ENCODE peak calls at places on chromosome 12, in nine cellular contexts. A, S, C, I, X, B, N, G and E are unnamed samples.

GRCh38 chr12:61367281-61367785 is 892.9 kb upstream of the USP15 start:
- ATAC-seq in B (no peak), X (no peak), A (no peak), S (no peak), C (no peak), I (peak), N (no peak), G (no peak), E (no peak)

GRCh38 chr12:32261638-32262037 is 137.7 kb upstream of the FGD4 start:
- ATAC-seq in X (no peak), S (no peak), B (no peak), A (no peak), N (no peak), G (no peak), I (no peak), C (no peak), E (no peak)

GRCh38 chr12:16385779-16386646 is 38.6 kb downstream of the MGST1 start:
- ATAC-seq in G (peak), I (no peak), A (peak), X (peak), C (peak), S (peak), N (peak), B (peak), E (peak)

GRCh38 chr12:11778703-11779102 is 129.2 kb downstream of the ETV6 start:
- ATAC-seq in S (no peak), N (no peak), G (no peak), A (no peak), X (no peak), I (no peak), B (no peak), C (no peak), E (no peak)

GRCh38 chr12:2640709-2641108 is 154.1 kb upstream of the FKBP4 start:
- ATAC-seq in A (peak), I (peak), G (peak), C (peak), B (peak), N (peak), X (peak), S (peak), E (peak)

GRCh38 chr12:94186461-94187237 is 38.3 kb downstream of the PLXNC1 start:
- ATAC-seq in S (no peak), C (no peak), A (peak), X (no peak), B (peak), I (no peak), G (no peak), N (peak), E (no peak)

GRCh38 chr12:132176358-132176919 is 32.2 kb downstream of the NOC4L start:
- ATAC-seq in X (no peak), A (no peak), N (no peak), C (no peak), I (no peak), G (no peak), S (no peak), B (no peak), E (no peak)

GRCh38 chr12:105317453-105317852 is 13.0 kb upstream of the C12orf75 start:
- ATAC-seq in S (no peak), A (peak), N (no peak), C (no peak), G (peak), I (peak), X (no peak), B (no peak), E (no peak)

GRCh38 chr12:57483466-57483865 is 3.8 kb upstream of the ARHGAP9 start:
- ATAC-seq in N (no peak), I (no peak), X (no peak), B (no peak), S (no peak), C (no peak), G (no peak), A (peak), E (no peak)

GRCh38 chr12:111078731-111079130 is 158.4 kb upstream of the MYL2 start:
- ATAC-seq in X (no peak), A (no peak), I (no peak), S (no peak), C (no peak), B (no peak), N (no peak), G (no peak), E (no peak)

GRCh38 chr12:58917699-58918334 is 2.5 kb downstream of the LRIG3 start:
- ATAC-seq in X (no peak), A (no peak), G (no peak), N (no peak), C (no peak), S (no peak), I (no peak), B (no peak), E (no peak)

GRCh38 chr12:10242539-10242938 is 29.9 kb downstream of the GABARAPL1 start:
- ATAC-seq in C (no peak), B (no peak), N (no peak), I (no peak), S (no peak), X (no peak), A (no peak), G (no peak), E (no peak)

GRCh38 chr12:63150255-63151060 is 543 bp downstream of the AVPR1A start:
- ATAC-seq in S (no peak), G (peak), I (peak), C (peak), X (no peak), B (peak), N (peak), A (no peak), E (peak)

GRCh38 chr12:120539303-120539702 is 5.1 kb downstream of the RNF10 start:
- ATAC-seq in G (no peak), A (peak), N (no peak), S (peak), B (no peak), C (peak), X (no peak), I (no peak), E (no peak)

GRCh38 chr12:120534203-120534702 is at the start of gene RNF10:
- ATAC-seq in S (peak), N (peak), G (peak), X (peak), A (peak), B (peak), I (peak), C (peak), E (peak)

GRCh38 chr12:120538281-120539156 is 4.4 kb downstream of the RNF10 start:
- ATAC-seq in B (peak), S (peak), N (peak), C (peak), X (peak), I (peak), G (no peak), A (no peak), E (peak)

GRCh38 chr12:120534703-120535655 is 823 bp downstream of the RNF10 start:
- ATAC-seq in S (peak), B (peak), C (peak), I (peak), A (peak), G (peak), N (peak), X (peak), E (peak)

GRCh38 chr12:120536064-120536791 is 2.1 kb downstream of the RNF10 start:
- ATAC-seq in X (peak), I (no peak), S (no peak), A (no peak), B (no peak), N (no peak), G (no peak), C (no peak), E (no peak)
- H3K4me3 ChIP-seq in X (no peak), I (peak), S (peak), A (peak), B (peak), N (peak), G (peak), C (peak), E (peak)

GRCh38 chr12:8680533-8680932 is 17.3 kb upstream of the RIMKLB start:
- ATAC-seq in S (no peak), A (no peak), B (no peak), I (no peak), N (no peak), G (no peak), C (no peak), X (no peak), E (no peak)
- TF ChIP-seq CTCF in S (no peak), A (no peak), B (peak), I (no peak), N (no peak), G (no peak), C (no peak), X (no peak), E (no peak)

GRCh38 chr12:53004582-53004981 is 1.7 kb upstream of the EIF4B start:
- ATAC-seq in I (no peak), S (no peak), G (no peak), N (no peak), B (no peak), A (no peak), C (no peak), X (no peak), E (no peak)

GRCh38 chr12:53005215-53005985 is 856 bp upstream of the EIF4B start:
- ATAC-seq in B (no peak), S (no peak), I (no peak), G (no peak), X (no peak), A (peak), C (no peak), N (no peak), E (no peak)

GRCh38 chr12:53005986-53006809 is at the start of gene EIF4B:
- ATAC-seq in X (peak), G (peak), S (peak), A (peak), C (peak), B (peak), N (peak), I (peak), E (peak)

GRCh38 chr12:53006810-53007742 is 820 bp downstream of the EIF4B start:
- ATAC-seq in S (peak), G (peak), N (peak), A (peak), X (peak), C (peak), B (peak), I (peak), E (no peak)

DNA sequence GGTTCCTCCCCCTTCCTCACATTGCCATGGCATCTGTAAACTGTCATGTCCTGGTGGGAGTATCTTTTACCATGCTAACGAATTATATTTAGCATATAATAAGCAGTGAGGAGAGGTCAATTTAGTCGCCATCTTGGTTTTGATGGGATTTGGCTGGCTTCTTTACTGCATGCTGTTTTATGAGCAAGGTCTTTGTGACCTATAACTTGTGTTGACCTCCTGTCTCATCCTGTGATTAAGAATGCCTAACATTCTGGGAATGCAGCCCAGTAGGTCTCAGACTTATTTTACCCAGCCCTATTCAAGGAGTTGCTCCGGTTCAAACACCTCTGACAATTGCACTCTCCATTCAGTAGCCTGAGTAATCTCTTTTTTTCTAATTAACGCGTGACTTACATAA is 2.1 kb upstream of the EIF4B start:
- ATAC-seq in I (no peak), B (no peak), G (no peak), X (no peak), C (no peak), A (no peak), N (no peak), S (no peak), E (no peak)
- H3K4me3 ChIP-seq in I (no peak), B (no peak), G (no peak), X (no peak), C (no peak), A (no peak), N (no peak), S (no peak), E (no peak)

DNA sequence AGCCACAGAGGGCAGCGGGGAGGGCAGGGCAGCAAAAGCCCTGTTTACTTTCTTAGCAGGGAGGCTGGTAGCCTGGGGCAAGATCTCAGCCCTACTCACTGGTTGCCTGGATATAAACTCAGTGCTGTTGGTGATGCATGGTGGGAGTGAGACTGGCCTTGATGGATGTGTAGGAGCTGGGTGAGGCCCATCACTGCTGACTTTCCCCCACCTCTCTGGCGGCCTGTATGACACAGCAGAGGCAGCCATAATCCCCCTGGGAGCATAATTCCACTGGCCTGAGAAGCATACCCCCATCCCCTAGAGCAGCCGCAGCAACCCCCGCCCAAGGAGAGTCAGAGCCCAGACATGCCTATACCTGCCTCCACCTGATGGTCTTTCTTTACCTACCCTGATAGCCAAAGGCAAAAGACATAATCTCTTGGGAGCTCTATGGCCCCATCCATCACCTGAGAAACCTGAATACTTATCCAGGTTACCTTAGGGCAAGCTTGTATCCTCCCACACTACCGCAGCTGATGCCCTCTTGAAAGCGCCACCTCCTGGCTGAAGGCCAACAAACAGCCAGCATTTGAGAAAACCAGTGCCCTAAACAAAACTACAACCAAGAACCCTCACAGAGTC is 59.3 kb downstream of the DNAI7 start:
- ATAC-seq in A (no peak), C (no peak), X (no peak), I (peak), N (no peak), B (no peak), G (no peak), S (no peak), E (no peak)
- TF ChIP-seq CTCF in A (no peak), C (no peak), X (no peak), I (peak), N (no peak), B (no peak), G (no peak), S (no peak), E (no peak)

GRCh38 chr12:114406326-114407033 is 536 bp upstream of the TBX5 start:
- ATAC-seq in I (no peak), G (no peak), X (no peak), A (peak), B (no peak), N (no peak), S (no peak), C (no peak), E (no peak)
- H3K4me3 ChIP-seq in I (no peak), G (no peak), X (no peak), A (peak), B (peak), N (peak), S (no peak), C (peak), E (peak)

GRCh38 chr12:42482820-42483533 is 106.6 kb downstream of the PRICKLE1 start:
- ATAC-seq in B (peak), S (peak), G (peak), X (peak), C (peak), I (peak), N (peak), A (peak), E (peak)
- TF ChIP-seq CTCF in B (peak), S (peak), G (peak), X (peak), C (peak), I (peak), N (peak), A (peak), E (peak)

DNA sequence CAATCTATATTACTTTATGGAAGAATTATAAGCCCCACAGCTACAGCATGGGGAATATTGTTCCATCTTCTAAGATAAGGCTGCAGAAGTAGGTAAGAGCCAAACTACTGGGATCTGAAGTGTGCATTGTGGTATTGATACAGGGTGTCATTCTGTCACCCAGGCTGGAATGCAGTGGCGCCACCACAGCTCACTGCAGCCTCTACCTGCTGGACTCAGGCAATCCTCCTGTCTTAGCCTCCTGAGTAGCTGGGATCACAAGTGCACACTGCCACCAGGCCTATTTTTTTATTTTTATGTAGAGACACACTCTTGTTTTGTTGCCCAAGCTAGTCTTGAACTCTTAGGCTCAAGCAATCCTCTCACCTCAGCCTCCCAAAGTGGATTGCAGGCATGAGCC is 21.3 kb upstream of the DIP2B start:
- ATAC-seq in C (no peak), I (no peak), N (no peak), G (no peak), B (no peak), A (no peak), S (no peak), X (no peak), E (no peak)
- H3K4me3 ChIP-seq in C (no peak), I (no peak), N (no peak), G (no peak), B (no peak), A (no peak), S (no peak), X (no peak), E (no peak)

DNA sequence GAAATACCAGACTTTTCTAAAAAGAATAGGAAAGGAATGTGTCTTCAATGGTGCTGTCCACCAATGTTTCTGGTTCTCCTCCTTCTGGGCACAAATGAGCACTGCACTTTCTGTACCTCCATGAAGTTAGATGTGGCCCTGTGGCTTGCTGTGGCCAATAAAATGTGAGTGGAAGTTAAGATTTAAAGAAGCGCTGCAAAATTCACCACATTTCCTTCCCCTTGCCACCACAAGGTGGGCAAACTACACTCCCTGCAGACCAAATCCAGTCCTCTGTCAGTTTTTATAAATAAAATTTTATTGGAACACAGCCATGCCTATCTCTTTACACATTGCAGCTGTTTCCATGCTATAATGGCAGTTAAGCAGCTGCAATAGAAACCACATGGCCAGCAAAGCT is 141.4 kb upstream of the TMPO start:
- ATAC-seq in C (no peak), X (no peak), I (peak), N (no peak), A (no peak), G (peak), S (no peak), B (no peak), E (no peak)
- TF ChIP-seq CTCF in C (no peak), X (no peak), I (no peak), N (peak), A (no peak), G (no peak), S (no peak), B (no peak), E (no peak)

DNA sequence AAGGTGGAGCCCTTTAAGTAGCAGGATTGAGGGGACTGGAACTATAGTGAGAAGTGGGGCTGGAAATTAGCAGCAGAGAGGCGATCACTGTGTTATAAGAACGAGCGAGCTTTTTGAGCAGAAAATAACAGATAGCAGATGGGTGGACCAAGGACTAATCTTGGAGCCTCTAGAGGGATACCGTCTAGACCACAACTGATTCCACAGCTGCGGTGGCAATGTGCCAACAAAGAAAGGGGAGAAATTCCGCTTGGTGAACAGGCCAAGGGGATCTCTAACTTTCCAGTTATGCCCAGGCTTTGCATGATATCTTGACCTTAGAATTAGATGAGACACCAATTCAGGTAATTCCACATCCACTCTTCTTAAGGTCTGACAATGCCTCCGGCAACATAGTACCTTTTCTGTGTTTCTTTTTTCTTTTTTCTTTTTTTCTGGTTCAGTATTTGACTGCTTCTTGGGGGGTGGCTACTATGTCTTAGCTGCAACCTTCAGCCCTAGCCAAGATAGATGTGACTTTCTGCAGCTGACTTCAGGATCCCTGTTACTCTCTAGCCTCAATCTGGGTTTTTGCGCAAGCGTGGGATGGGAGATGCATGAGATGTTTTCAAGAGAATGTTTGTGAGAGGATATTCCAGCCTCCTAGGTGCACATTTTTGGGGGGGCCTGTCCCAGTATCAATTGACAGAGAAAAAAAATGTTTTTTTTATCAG is 143.4 kb upstream of the CPSF6 start:
- ATAC-seq in I (no peak), N (no peak), S (no peak), X (no peak), C (peak), B (no peak), A (no peak), G (no peak), E (no peak)
- H3K4me3 ChIP-seq in I (no peak), N (no peak), S (no peak), X (no peak), C (no peak), B (no peak), A (no peak), G (no peak), E (no peak)

GRCh38 chr12:3837049-3837448 is 36.1 kb downstream of the PARP11 start:
- ATAC-seq in B (no peak), A (no peak), N (no peak), G (no peak), C (no peak), S (no peak), I (no peak), X (no peak), E (no peak)
- TF ChIP-seq CTCF in B (no peak), A (no peak), N (no peak), G (no peak), C (no peak), S (no peak), I (no peak), X (no peak), E (no peak)